ENCODE peak calls at places on chromosomes 12 and 14, in five cellular contexts. X is neuronal stem cell, G is mesenchymal stem cell, L is IMR-90, R is H1. A is an unnamed sample.

GRCh38 chr12:58509116-58509885 is 411.0 kb downstream of the LRIG3 start:
- DNase-seq in X (no peak), G (peak; percentile 88), L (peak; percentile 91), R (no peak), A (no peak)

GRCh38 chr12:80769553-80770140 is 52.9 kb downstream of the MYF5 start:
- DNase-seq in X (no peak), G (no peak), L (no peak), R (no peak), A (peak; percentile 67)

GRCh38 chr12:1365703-1366102 is 228.7 kb downstream of the FBXL14 start:
- DNase-seq in X (no peak), G (no peak), L (no peak), R (no peak), A (no peak)

GRCh38 chr12:3712209-3712992 is 40.5 kb downstream of the CRACR2A start:
- DNase-seq in X (no peak), G (no peak), L (no peak), R (peak; percentile 30), A (peak; percentile 33)

GRCh38 chr14:60656755-60657608 is 7.7 kb upstream of the SIX1 start:
- DNase-seq in X (peak; percentile 68), G (peak; percentile 76), L (peak; percentile 73), R (peak; percentile 87), A (peak; percentile 82)

GRCh38 chr12:27966870-27967269 is 5.7 kb downstream of the PTHLH start:
- DNase-seq in X (no peak), G (peak; percentile 91), L (peak; percentile 99), R (no peak), A (peak; percentile 89)

GRCh38 chr14:103172921-103173320 is 49.7 kb downstream of the TNFAIP2 start:
- DNase-seq in X (no peak), G (no peak), L (no peak), R (no peak), A (no peak)

GRCh38 chr14:67268456-67269115 is 27.4 kb downstream of the PALS1 start:
- DNase-seq in X (peak; percentile 68), G (peak; percentile 44), L (peak; percentile 20), R (peak; percentile 57), A (peak; percentile 94)

GRCh38 chr12:76398106-76398505 is 49.9 kb upstream of the BBS10 start:
- DNase-seq in X (no peak), G (no peak), L (no peak), R (no peak), A (no peak)

GRCh38 chr14:91252901-91253794 is 8.6 kb upstream of the GPR68 start:
- DNase-seq in X (no peak), G (peak; percentile 26), L (no peak), R (peak; percentile 81), A (peak; percentile 68)

GRCh38 chr12:96238336-96239031 is 44.3 kb downstream of the ELK3 start:
- DNase-seq in X (no peak), G (no peak), L (no peak), R (no peak), A (no peak)

GRCh38 chr12:52402873-52403510 is 3.1 kb downstream of the KRT82 start:
- DNase-seq in X (no peak), G (no peak), L (no peak), R (no peak), A (peak; percentile 54)

GRCh38 chr14:34425095-34425851 is 36.8 kb downstream of the SPTSSA start:
- DNase-seq in X (no peak), G (no peak), L (no peak), R (no peak), A (peak; percentile 38)

GRCh38 chr12:93039062-93039461 is 110.0 kb upstream of the EEA1 start:
- DNase-seq in X (no peak), G (no peak), L (peak; percentile 11), R (no peak), A (no peak)

GRCh38 chr12:104672501-104673265 is 215.9 kb downstream of the CHST11 start:
- DNase-seq in X (no peak), G (peak; percentile 40), L (no peak), R (no peak), A (no peak)

GRCh38 chr14:94144765-94145164 is 15.4 kb upstream of the IFI27L2 start:
- DNase-seq in X (no peak), G (no peak), L (no peak), R (peak; percentile 62), A (peak; percentile 82)

GRCh38 chr14:51547260-51547659 is 104.5 kb upstream of the FRMD6 start:
- DNase-seq in X (no peak), G (peak; percentile 99), L (peak; percentile 100), R (no peak), A (peak; percentile 44)

GRCh38 chr12:77679701-77680100 is 151.0 kb upstream of the NAV3 start:
- DNase-seq in X (peak; percentile 8), G (no peak), L (no peak), R (no peak), A (no peak)

GRCh38 chr14:88327497-88327896 is 4.4 kb upstream of the KCNK10 start:
- DNase-seq in X (no peak), G (no peak), L (no peak), R (no peak), A (no peak)

GRCh38 chr12:125533434-125534029 is 468.3 kb downstream of the AACS start:
- DNase-seq in X (peak; percentile 60), G (no peak), L (no peak), R (peak; percentile 90), A (peak; percentile 69)

GRCh38 chr14:35682802-35683201 is 126.3 kb downstream of the RALGAPA1 start:
- DNase-seq in X (no peak), G (no peak), L (peak; percentile 53), R (no peak), A (no peak)

GRCh38 chr14:94517248-94517640 is 8.0 kb upstream of the SERPINA12 start:
- DNase-seq in X (no peak), G (no peak), L (no peak), R (no peak), A (no peak)

GRCh38 chr12:109358154-109358869 is 10.6 kb downstream of the MYO1H start:
- DNase-seq in X (no peak), G (no peak), L (peak; percentile 4), R (no peak), A (no peak)

GRCh38 chr14:36665887-36666415 is 4.3 kb downstream of the PAX9 start:
- DNase-seq in X (no peak), G (no peak), L (no peak), R (peak; percentile 54), A (peak; percentile 33)

GRCh38 chr14:51806026-51806590 is 54.3 kb upstream of the GNG2 start:
- DNase-seq in X (no peak), G (no peak), L (no peak), R (no peak), A (no peak)

GRCh38 chr14:35416108-35416750 is 11.7 kb upstream of the NFKBIA start:
- DNase-seq in X (no peak), G (peak; percentile 33), L (no peak), R (no peak), A (no peak)

GRCh38 chr12:20599757-20600156 is 95.4 kb upstream of the SLCO1C1 start:
- DNase-seq in X (no peak), G (no peak), L (no peak), R (no peak), A (no peak)

GRCh38 chr12:4140607-4141301 is 132.8 kb upstream of the CCND2 start:
- DNase-seq in X (no peak), G (no peak), L (no peak), R (no peak), A (no peak)

GRCh38 chr14:102493096-102493495 is 16.5 kb downstream of the ANKRD9 start:
- DNase-seq in X (no peak), G (no peak), L (no peak), R (no peak), A (no peak)

GRCh38 chr12:7588703-7589329 is 76.9 kb downstream of the APOBEC1 start:
- DNase-seq in X (no peak), G (peak; percentile 43), L (peak; percentile 12), R (peak; percentile 56), A (peak; percentile 59)

GRCh38 chr12:12503384-12504078 is 59.1 kb downstream of the DUSP16 start:
- DNase-seq in X (no peak), G (no peak), L (no peak), R (peak; percentile 56), A (peak; percentile 71)

DNA sequence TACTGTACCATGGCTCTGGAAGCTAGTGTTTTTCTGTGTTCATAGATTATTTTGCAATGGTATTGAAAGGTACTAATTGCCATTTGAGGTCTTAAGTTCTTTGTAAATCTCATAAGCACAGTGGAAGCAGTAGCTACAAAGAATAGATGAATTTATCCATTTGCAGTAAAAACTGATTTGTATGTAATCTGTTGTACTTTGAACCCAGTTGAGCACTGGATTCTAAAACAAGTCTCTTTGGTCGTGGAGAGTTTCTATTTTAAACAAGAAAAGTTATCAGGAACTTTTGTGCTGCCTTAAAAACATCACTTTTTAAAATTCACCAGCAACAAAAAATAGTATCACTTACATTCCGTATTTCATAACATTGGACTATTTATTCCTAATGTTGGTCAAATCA is 4.1 kb downstream of the RAP1B start:
- DNase-seq in X (no peak), G (no peak), L (no peak), R (no peak), A (no peak)
- H3K4me3 ChIP-seq in X (no peak overlapping the region), G (no peak overlapping the region), L (no peak overlapping the region), R (no peak overlapping the region), A (no peak overlapping the region)

GRCh38 chr14:21558703-21559063 is 21.2 kb downstream of the OR10G3 start:
- DNase-seq in X (no peak), G (no peak), L (no peak), R (no peak), A (no peak)
- H2BK15ac ChIP-seq in X (no peak overlapping the region), G (no peak overlapping the region), L (no peak overlapping the region), R (peak overlapping the region; percentile 92), A (no peak overlapping the region)

DNA sequence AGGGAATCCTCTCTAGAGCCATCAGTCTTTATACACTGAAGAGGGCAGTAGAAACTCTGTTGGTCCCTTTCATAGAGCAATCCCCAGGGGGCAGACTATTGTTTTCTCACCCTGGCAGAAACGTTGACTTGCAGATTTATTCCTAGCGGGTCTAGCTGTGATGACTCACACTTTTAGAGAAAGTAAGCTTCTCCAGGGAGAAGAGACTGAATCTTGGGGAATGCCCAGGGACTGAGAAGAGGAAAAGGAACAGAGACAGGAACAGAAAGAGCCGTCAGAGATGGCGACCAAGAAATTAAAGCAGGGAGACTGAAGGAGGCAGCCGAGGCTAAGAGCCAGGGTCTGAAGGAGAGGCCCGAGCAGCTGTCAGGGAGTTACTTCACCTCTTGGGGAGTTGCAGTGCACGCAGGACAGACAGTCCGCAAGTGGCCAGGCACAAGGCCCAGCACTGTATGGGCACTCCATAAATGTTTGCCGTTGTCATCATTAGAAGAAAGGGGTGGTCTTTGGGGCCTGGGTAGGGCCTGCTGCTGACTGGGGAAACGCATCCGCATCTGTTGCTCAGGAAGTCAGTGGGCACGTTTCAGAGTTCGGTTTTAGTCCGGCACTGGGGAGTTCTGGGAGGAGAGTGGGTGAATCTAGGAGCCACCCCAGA is 13.0 kb downstream of the PLEKHG6 start:
- DNase-seq in X (no peak), G (peak; percentile 98), L (peak; percentile 94), R (no peak), A (peak; percentile 99)
- H3K4me3 ChIP-seq in X (peak overlapping the region; percentile 21), G (no peak overlapping the region), L (no peak overlapping the region), R (no peak overlapping the region), A (no peak overlapping the region)

GRCh38 chr12:51321882-51322281 is 2.1 kb downstream of the BIN2 start:
- DNase-seq in X (no peak), G (no peak), L (no peak), R (no peak), A (no peak)
- H2BK15ac ChIP-seq in X (no peak overlapping the region), G (no peak overlapping the region), L (no peak overlapping the region), R (no peak overlapping the region), A (no peak overlapping the region)

A was measured in mesendoderm.